ENCODE peak calls at places on chromosomes 12 and 14, in nine cellular contexts. H, G, F, N, M, S, D, Q and P are unnamed samples.

GRCh38 chr12:89243786-89244185 is 108.5 kb downstream of the DUSP6 start:
- DNase-seq in H (no peak), G (no peak), F (no peak), N (no peak), M (no peak), S (peak), D (no peak), Q (no peak), P (peak)

GRCh38 chr14:74035556-74035955 is 16.4 kb downstream of the BBOF1 start:
- DNase-seq in H (no peak), G (no peak), F (peak), N (no peak), M (no peak), S (peak), D (no peak), Q (no peak), P (no peak)

GRCh38 chr12:19916982-19917381 is 451.4 kb upstream of the PDE3A start:
- DNase-seq in H (no peak), G (no peak), F (no peak), N (no peak), M (no peak), S (no peak), D (no peak), Q (no peak), P (no peak)

GRCh38 chr12:45377815-45378214 is 161.9 kb downstream of the ANO6 start:
- DNase-seq in H (no peak), G (no peak), F (no peak), N (no peak), M (no peak), S (no peak), D (no peak), Q (no peak), P (no peak)

GRCh38 chr14:77889971-77890442 is 90.1 kb downstream of the ADCK1 start:
- DNase-seq in H (no peak), G (no peak), F (no peak), N (no peak), M (no peak), S (peak), D (no peak), Q (peak), P (no peak)

GRCh38 chr14:70788893-70789292 is 20.4 kb downstream of the MAP3K9 start:
- DNase-seq in H (no peak), G (no peak), F (no peak), N (no peak), M (no peak), S (no peak), D (no peak), Q (no peak), P (no peak)

GRCh38 chr12:102756564-102756963 is 160.5 kb downstream of the PAH start:
- DNase-seq in H (no peak), G (no peak), F (no peak), N (no peak), M (no peak), S (no peak), D (no peak), Q (no peak), P (no peak)

GRCh38 chr12:125340791-125341190 is 275.6 kb downstream of the AACS start:
- DNase-seq in H (no peak), G (no peak), F (no peak), N (no peak), M (no peak), S (peak), D (peak), Q (peak), P (peak)

GRCh38 chr12:46409974-46410373 is 37.4 kb upstream of the SLC38A2 start:
- DNase-seq in H (no peak), G (no peak), F (no peak), N (no peak), M (no peak), S (no peak), D (no peak), Q (no peak), P (no peak)

GRCh38 chr14:99260652-99261551 is 11.1 kb downstream of the BCL11B start:
- DNase-seq in H (no peak), G (no peak), F (no peak), N (peak), M (no peak), S (no peak), D (no peak), Q (no peak), P (no peak)

GRCh38 chr14:74395094-74395493 is 30.9 kb downstream of the SYNDIG1L start:
- DNase-seq in H (no peak), G (no peak), F (no peak), N (no peak), M (no peak), S (no peak), D (no peak), Q (no peak), P (no peak)

GRCh38 chr12:96883571-96883970 is 23.5 kb upstream of the NEDD1 start:
- DNase-seq in H (no peak), G (no peak), F (no peak), N (no peak), M (no peak), S (peak), D (no peak), Q (no peak), P (no peak)

GRCh38 chr12:110179291-110179690 is 55.1 kb downstream of the IFT81 start:
- DNase-seq in H (no peak), G (no peak), F (no peak), N (no peak), M (no peak), S (peak), D (no peak), Q (no peak), P (peak)

GRCh38 chr14:76720382-76720813 is 40.9 kb upstream of the VASH1 start:
- DNase-seq in H (peak), G (no peak), F (peak), N (no peak), M (no peak), S (no peak), D (peak), Q (no peak), P (no peak)

GRCh38 chr14:50941151-50941550 is 3.1 kb downstream of the PYGL start:
- DNase-seq in H (no peak), G (no peak), F (no peak), N (no peak), M (no peak), S (peak), D (no peak), Q (peak), P (peak)

GRCh38 chr14:81390706-81391105 is 9.4 kb downstream of the STON2 start:
- DNase-seq in H (no peak), G (no peak), F (no peak), N (no peak), M (no peak), S (no peak), D (no peak), Q (no peak), P (peak)

GRCh38 chr14:39768579-39768978 is 336.3 kb upstream of the FBXO33 start:
- DNase-seq in H (no peak), G (no peak), F (no peak), N (no peak), M (no peak), S (no peak), D (no peak), Q (no peak), P (no peak)

GRCh38 chr14:90534091-90534837 is 137.4 kb downstream of the CALM1 start:
- DNase-seq in H (no peak), G (no peak), F (no peak), N (no peak), M (no peak), S (peak), D (no peak), Q (no peak), P (no peak)